ENCODE peak calls at places on chromosome 9, in five cellular contexts. F, E, W, Y and B are unnamed samples.

GRCh38 chr9:116555102-116555501 is 132.0 kb upstream of the TRIM32 start:
- DNase-seq in W (no peak), E (no peak), Y (no peak), F (no peak), B (peak)

GRCh38 chr9:76177924-76178323 is 216.3 kb downstream of the RFK start:
- DNase-seq in W (no peak), E (no peak), Y (no peak), F (no peak), B (no peak)

GRCh38 chr9:127838375-127839078 is 15.9 kb downstream of the ENG start:
- DNase-seq in W (peak), F (no peak), E (peak), Y (peak), B (peak)

GRCh38 chr9:133134419-133135190 is 13.6 kb upstream of the RALGDS start:
- DNase-seq in Y (no peak), F (no peak), W (no peak), E (no peak), B (no peak)

GRCh38 chr9:109010676-109011655 is 2.3 kb downstream of the CTNNAL1 start:
- DNase-seq in E (peak), Y (peak), W (no peak), F (no peak), B (peak)

GRCh38 chr9:125172351-125172750 is 17.3 kb downstream of the PPP6C start:
- DNase-seq in W (no peak), Y (peak), E (peak), F (no peak), B (no peak)

GRCh38 chr9:132994410-132995120 is 16.1 kb downstream of the GFI1B start:
- DNase-seq in E (peak), F (peak), W (peak), Y (peak), B (no peak)

GRCh38 chr9:34581318-34581717 is 8.2 kb downstream of the CNTFR start:
- DNase-seq in W (no peak), Y (no peak), E (no peak), F (no peak), B (no peak)

GRCh38 chr9:137492464-137493162 is 33.5 kb upstream of the NSMF start:
- DNase-seq in W (no peak), E (no peak), Y (no peak), F (no peak), B (no peak)

GRCh38 chr9:108093773-108094675 is 604.5 kb upstream of the KLF4 start:
- DNase-seq in F (no peak), E (peak), Y (no peak), W (no peak), B (no peak)

GRCh38 chr9:38343552-38343951 is 49.0 kb upstream of the ALDH1B1 start:
- DNase-seq in Y (no peak), F (no peak), W (no peak), E (no peak), B (no peak)

GRCh38 chr9:3224931-3225330 is 300.9 kb downstream of the RFX3 start:
- DNase-seq in Y (peak), F (no peak), E (no peak), W (no peak), B (peak)

GRCh38 chr9:74953235-74953741 is 576 bp upstream of the C9orf40 start:
- DNase-seq in F (peak), Y (no peak), W (no peak), E (peak), B (no peak)

GRCh38 chr9:122226142-122226757 is 2.5 kb downstream of the LHX6 start:
- DNase-seq in W (peak), F (peak), E (no peak), Y (no peak), B (no peak)

GRCh38 chr9:127778280-127779135 is at the start of gene SH2D3C:
- DNase-seq in Y (peak), W (peak), E (peak), F (no peak), B (peak)

GRCh38 chr9:86407022-86407421 is 52.8 kb upstream of the TUT7 start:
- DNase-seq in F (no peak), W (no peak), E (peak), Y (peak), B (no peak)

GRCh38 chr9:86549920-86550319 is 195.7 kb upstream of the TUT7 start:
- DNase-seq in Y (peak), W (no peak), E (no peak), F (no peak), B (no peak)

GRCh38 chr9:2241461-2241874 is 226.3 kb downstream of the SMARCA2 start:
- DNase-seq in W (peak), Y (peak), F (peak), E (peak), B (peak)

GRCh38 chr9:121682201-121682600 is 30.8 kb downstream of the DAB2IP start:
- DNase-seq in W (no peak), E (no peak), Y (no peak), F (no peak), B (no peak)

GRCh38 chr9:38622083-38622674 is 1.8 kb upstream of the ANKRD18A start:
- DNase-seq in F (peak), W (peak), E (no peak), Y (no peak), B (no peak)

GRCh38 chr9:127846451-127847154 is 7.9 kb downstream of the ENG start:
- DNase-seq in Y (peak), W (peak), E (no peak), F (no peak), B (peak)

GRCh38 chr9:110095238-110095637 is 112.7 kb downstream of the C9orf152 start:
- DNase-seq in W (no peak), Y (peak), E (peak), F (no peak), B (no peak)

GRCh38 chr9:4167040-4167671 is 132.7 kb downstream of the GLIS3 start:
- DNase-seq in W (no peak), Y (peak), F (no peak), E (peak), B (no peak)

GRCh38 chr9:113654605-113655193 is 191.2 kb downstream of the RGS3 start:
- DNase-seq in W (peak), E (peak), Y (peak), F (no peak), B (peak)

GRCh38 chr9:76333319-76333880 is 60.8 kb downstream of the RFK start:
- DNase-seq in W (no peak), F (no peak), E (no peak), Y (no peak), B (no peak)

GRCh38 chr9:126482361-126483044 is 131.2 kb upstream of the LMX1B start:
- DNase-seq in E (peak), Y (peak), F (peak), W (peak), B (peak)
- H3K4me3 ChIP-seq in E (no peak), Y (no peak), F (peak), W (peak), B (no peak)

GRCh38 chr9:98523231-98523901 is 185.4 kb downstream of the GABBR2 start:
- DNase-seq in F (peak), E (peak), W (no peak), Y (peak), B (no peak)
- TF ChIP-seq CTCF in F (peak), E (peak), W (no peak), Y (peak), B (no peak)

GRCh38 chr9:117691367-117691766 is 12.8 kb upstream of the TLR4 start:
- DNase-seq in W (no peak), F (no peak), Y (no peak), E (no peak), B (no peak)
- H3K27ac ChIP-seq in W (no peak), F (no peak), Y (no peak), E (no peak), B (no peak)

DNA sequence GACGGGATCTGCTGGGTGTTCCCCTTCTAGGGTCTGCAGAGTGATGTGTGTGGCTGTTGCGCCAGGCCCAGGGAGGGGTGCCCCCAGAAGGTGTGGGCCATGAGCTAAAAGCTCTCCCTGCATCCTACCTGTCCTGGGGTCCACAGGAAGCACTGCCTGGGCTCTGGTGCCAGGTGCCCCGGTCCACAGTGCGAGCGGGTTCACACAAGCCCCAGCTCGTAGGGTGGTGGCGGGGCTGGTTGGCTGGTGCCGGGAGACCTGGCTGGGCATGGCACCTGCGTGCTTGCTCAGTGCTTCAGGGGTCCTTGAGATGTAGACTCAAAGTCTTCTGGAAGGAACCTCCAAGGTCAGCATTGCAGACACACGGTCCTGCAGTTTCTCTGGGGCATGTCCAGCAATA is 25.5 kb downstream of the ASS1 start:
- DNase-seq in Y (no peak), E (no peak), W (peak), F (no peak), B (no peak)
- H3K4me3 ChIP-seq in Y (no peak), E (no peak), W (no peak), F (no peak), B (no peak)